ENCODE peak calls at places on chromosome X, in eight cellular contexts. U, P, Y, Q, E, X, N and G are unnamed samples.

GRCh38 chrX:77436682-77437081 is 10.5 kb upstream of the FGF16 start:
- DNase-seq in U (no peak), P (no peak), Y (no peak), Q (peak), E (peak), X (no peak), N (no peak), G (no peak)

GRCh38 chrX:34813618-34814017 is 129.0 kb upstream of the FAM47B start:
- DNase-seq in U (no peak), P (no peak), Y (no peak), Q (peak), E (peak), X (no peak), N (no peak), G (no peak)

GRCh38 chrX:155334486-155335316 is at the start of gene CLIC2:
- DNase-seq in U (no peak), P (no peak), Y (peak), Q (peak), E (peak), X (no peak), N (no peak), G (no peak)

GRCh38 chrX:136711147-136711546 is 63.2 kb downstream of the CD40LG start:
- DNase-seq in U (no peak), P (peak), Y (no peak), Q (peak), E (peak), X (no peak), N (no peak), G (no peak)

GRCh38 chrX:67437821-67438220 is 106.0 kb upstream of the AR start:
- DNase-seq in U (no peak), P (no peak), Y (no peak), Q (no peak), E (no peak), X (no peak), N (no peak), G (no peak)

GRCh38 chrX:118360429-118361125 is 14.7 kb downstream of the WDR44 start:
- DNase-seq in U (no peak), P (no peak), Y (no peak), Q (peak), E (peak), X (no peak), N (no peak), G (no peak)

GRCh38 chrX:46165411-46165810 is 379.8 kb downstream of the ZNF674 start:
- DNase-seq in U (no peak), P (no peak), Y (no peak), Q (peak), E (peak), X (no peak), N (no peak), G (no peak)

GRCh38 chrX:154517101-154517781 is 1.2 kb upstream of the FAM3A start:
- DNase-seq in U (no peak), P (no peak), Y (no peak), Q (no peak), E (no peak), X (no peak), N (peak), G (peak)

GRCh38 chrX:126551306-126551705 is 1.3 kb downstream of the DCAF12L1 start:
- DNase-seq in U (no peak), P (no peak), Y (no peak), Q (no peak), E (no peak), X (no peak), N (no peak), G (no peak)

GRCh38 chrX:156001001-156001666 is 3.6 kb downstream of the IL9R start:
- DNase-seq in U (no peak), P (no peak), Y (no peak), Q (no peak), E (no peak), X (no peak), N (no peak), G (no peak)

GRCh38 chrX:109485470-109486340 is 3.8 kb upstream of the GUCY2F start:
- DNase-seq in U (peak), P (peak), Y (peak), Q (peak), E (peak), X (peak), N (peak), G (peak)

GRCh38 chrX:16853537-16853936 is 16.6 kb downstream of the RBBP7 start:
- DNase-seq in U (no peak), P (no peak), Y (no peak), Q (no peak), E (peak), X (no peak), N (no peak), G (no peak)

GRCh38 chrX:16848541-16848940 is 21.6 kb downstream of the RBBP7 start:
- DNase-seq in U (no peak), P (no peak), Y (no peak), Q (no peak), E (no peak), X (no peak), N (no peak), G (no peak)

GRCh38 chrX:16852617-16853179 is 17.5 kb downstream of the RBBP7 start:
- DNase-seq in U (no peak), P (no peak), Y (no peak), Q (no peak), E (no peak), X (no peak), N (no peak), G (no peak)

GRCh38 chrX:16851827-16852226 is 18.3 kb downstream of the RBBP7 start:
- DNase-seq in U (no peak), P (no peak), Y (no peak), Q (no peak), E (no peak), X (no peak), N (no peak), G (no peak)

GRCh38 chrX:16851421-16851820 is 18.7 kb downstream of the RBBP7 start:
- DNase-seq in U (no peak), P (no peak), Y (no peak), Q (no peak), E (peak), X (no peak), N (no peak), G (no peak)
- H3K27ac ChIP-seq in U (no peak), P (no peak), Y (no peak), Q (no peak), E (no peak), X (no peak), N (no peak), G (no peak)

DNA sequence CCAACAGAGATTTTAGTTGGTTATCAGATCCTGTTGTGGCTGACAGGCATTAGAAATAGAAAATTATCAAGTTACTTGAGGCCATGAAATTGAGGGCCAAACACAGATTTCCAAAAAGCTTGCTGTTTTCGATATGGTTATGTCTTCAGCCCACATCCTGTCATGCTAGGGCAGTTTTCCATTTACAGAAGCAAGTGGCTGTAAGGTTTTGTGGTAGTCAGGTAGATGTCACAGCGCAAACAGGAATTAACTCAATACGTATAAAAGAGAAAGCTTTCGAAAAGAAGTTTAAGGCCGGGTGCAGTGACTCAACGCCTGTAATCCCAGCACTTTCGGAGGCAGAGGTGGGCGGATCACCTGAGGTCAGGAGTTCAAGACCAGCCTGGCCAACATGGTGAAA is 104.6 kb downstream of the DMD start:
- DNase-seq in U (no peak), P (no peak), Y (no peak), Q (no peak), E (no peak), X (no peak), N (no peak), G (no peak)
- H3K27ac ChIP-seq in U (no peak), P (no peak), Y (no peak), Q (no peak), E (no peak), X (no peak), N (no peak), G (no peak)

GRCh38 chrX:19799319-19800182 is 87.8 kb downstream of the SH3KBP1 start:
- DNase-seq in U (peak), P (no peak), Y (no peak), Q (no peak), E (peak), X (no peak), N (no peak), G (no peak)
- H3K27ac ChIP-seq in U (peak), P (no peak), Y (peak), Q (peak), E (no peak), X (peak), N (no peak), G (no peak)

GRCh38 chrX:150696264-150696789 is 3.1 kb downstream of the MTMR1 start:
- DNase-seq in U (no peak), P (no peak), Y (no peak), Q (no peak), E (no peak), X (no peak), N (no peak), G (no peak)
- H3K27ac ChIP-seq in U (no peak), P (no peak), Y (peak), Q (no peak), E (no peak), X (peak), N (no peak), G (no peak)

GRCh38 chrX:18886005-18886343 is 97.9 kb downstream of the PHKA2 start:
- DNase-seq in U (no peak), P (no peak), Y (no peak), Q (no peak), E (no peak), X (no peak), N (no peak), G (no peak)
- H3K27ac ChIP-seq in U (peak), P (peak), Y (peak), Q (peak), E (no peak), X (peak), N (peak), G (peak)

GRCh38 chrX:41412261-41413167 is 34.6 kb upstream of the NYX start:
- DNase-seq in U (no peak), P (no peak), Y (no peak), Q (no peak), E (no peak), X (no peak), N (no peak), G (no peak)
- H3K27ac ChIP-seq in U (no peak), P (peak), Y (no peak), Q (no peak), E (no peak), X (peak), N (no peak), G (no peak)

GRCh38 chrX:9324676-9325075 is 140.2 kb upstream of the TBL1X start:
- DNase-seq in U (no peak), P (no peak), Y (no peak), Q (peak), E (no peak), X (no peak), N (no peak), G (no peak)
- H3K27ac ChIP-seq in U (no peak), P (no peak), Y (no peak), Q (no peak), E (no peak), X (no peak), N (no peak), G (no peak)

GRCh38 chrX:13254076-13254785 is 65.6 kb downstream of the ATXN3L start:
- DNase-seq in U (no peak), P (no peak), Y (no peak), Q (peak), E (peak), X (no peak), N (no peak), G (no peak)
- H3K27ac ChIP-seq in U (no peak), P (peak), Y (no peak), Q (no peak), E (no peak), X (no peak), N (no peak), G (no peak)

GRCh38 chrX:37752941-37753340 is 26.9 kb upstream of the CYBB start:
- DNase-seq in U (no peak), P (no peak), Y (no peak), Q (no peak), E (no peak), X (no peak), N (no peak), G (no peak)
- H3K27ac ChIP-seq in U (no peak), P (no peak), Y (no peak), Q (no peak), E (no peak), X (no peak), N (no peak), G (no peak)

DNA sequence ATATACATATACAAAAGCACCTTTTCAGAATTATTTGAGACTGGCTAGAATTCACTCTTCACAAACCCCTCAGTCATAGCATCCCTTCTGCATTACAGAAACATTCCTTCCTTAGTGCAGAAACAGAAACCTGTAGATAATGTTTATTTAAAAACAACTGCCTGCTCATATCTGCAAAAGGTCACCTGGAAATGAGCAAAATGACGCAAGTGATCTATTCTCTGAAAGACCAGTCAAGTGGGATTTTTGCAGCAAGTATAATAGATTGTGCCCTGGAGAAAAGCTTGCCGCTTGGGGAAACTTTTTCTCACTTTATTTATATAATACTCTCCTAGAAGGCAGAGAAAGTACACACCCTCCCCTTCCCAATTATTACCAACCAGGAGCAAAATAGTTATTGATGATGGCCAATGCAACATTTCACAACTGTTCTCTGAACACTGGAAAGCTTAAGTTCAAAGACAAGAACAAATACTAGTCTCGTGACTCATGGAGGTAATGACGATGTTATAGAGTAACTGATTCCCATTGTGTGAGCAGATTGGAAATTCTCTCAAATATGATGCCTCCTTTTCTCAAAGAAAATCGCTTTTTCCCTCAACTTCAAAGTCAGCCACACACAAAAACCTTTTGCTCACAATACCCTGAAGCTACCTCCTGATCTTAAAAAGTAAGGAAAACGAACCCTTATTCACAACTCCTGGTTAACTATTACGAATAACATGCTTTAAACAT is 41.2 kb downstream of the MID1 start:
- DNase-seq in U (no peak), P (no peak), Y (no peak), Q (peak), E (peak), X (no peak), N (no peak), G (no peak)
- H3K27ac ChIP-seq in U (no peak), P (peak), Y (no peak), Q (peak), E (peak), X (peak), N (peak), G (no peak)